ENCODE peak calls at places on chromosomes 5 and 9, in six cellular contexts. D is GM12891, I is sigmoid colon, G is suprapubic skin, Y is spleen, X is HCT116. E is an unnamed sample.

GRCh38 chr9:21758540-21758939 is 43.9 kb upstream of the MTAP start:
- DNase-seq in D (no peak), I (no peak), G (no peak), Y (no peak), X (no peak), E (no peak)

GRCh38 chr5:72955143-72955767 is 586 bp upstream of the FCHO2 start:
- DNase-seq in D (no peak), I (peak), G (no peak), Y (no peak), X (no peak), E (peak)

GRCh38 chr5:134427540-134428041 is 15.9 kb upstream of the CDKN2AIPNL start:
- DNase-seq in D (no peak), I (no peak), G (no peak), Y (peak), X (no peak), E (no peak)

GRCh38 chr9:131233556-131233955 is 42.8 kb downstream of the FAM78A start:
- DNase-seq in D (no peak), I (no peak), G (peak), Y (no peak), X (no peak), E (no peak)

GRCh38 chr9:93244510-93245436 is 60.8 kb downstream of the WNK2 start:
- DNase-seq in D (no peak), I (no peak), G (no peak), Y (no peak), X (no peak), E (no peak)

GRCh38 chr5:155082401-155082800 is 68.8 kb downstream of the KIF4B start:
- DNase-seq in D (no peak), I (no peak), G (no peak), Y (no peak), X (peak), E (no peak)

GRCh38 chr9:116352958-116353357 is 199.4 kb downstream of the PAPPA start:
- DNase-seq in D (no peak), I (no peak), G (no peak), Y (no peak), X (no peak), E (no peak)

GRCh38 chr5:163915481-163915961 is 410.1 kb downstream of the MAT2B start:
- DNase-seq in D (peak), I (no peak), G (no peak), Y (peak), X (no peak), E (no peak)

GRCh38 chr5:132807163-132807838 is 5.8 kb upstream of the SOWAHA start:
- DNase-seq in D (no peak), I (peak), G (peak), Y (peak), X (peak), E (no peak)

GRCh38 chr5:64788156-64788555 is 19.4 kb downstream of the CWC27 start:
- DNase-seq in D (no peak), I (no peak), G (no peak), Y (no peak), X (no peak), E (no peak)

GRCh38 chr5:73648490-73648889 is 22.5 kb downstream of the ARHGEF28 start:
- DNase-seq in D (no peak), I (no peak), G (no peak), Y (no peak), X (no peak), E (no peak)

GRCh38 chr5:124315746-124316415 is 430.6 kb downstream of the ZNF608 start:
- DNase-seq in D (no peak), I (no peak), G (no peak), Y (no peak), X (no peak), E (no peak)

GRCh38 chr5:16768184-16768583 is 151.4 kb upstream of the RETREG1 start:
- DNase-seq in D (no peak), I (no peak), G (no peak), Y (no peak), X (no peak), E (no peak)

GRCh38 chr5:1515921-1516571 is 7.7 kb downstream of the LPCAT1 start:
- DNase-seq in D (no peak), I (peak), G (peak), Y (peak), X (peak), E (no peak)

GRCh38 chr9:70610287-70610644 is 195.8 kb upstream of the KLF9 start:
- DNase-seq in D (no peak), I (no peak), G (no peak), Y (no peak), X (no peak), E (no peak)

GRCh38 chr9:132730054-132731033 is 60.1 kb downstream of the GTF3C4 start:
- DNase-seq in D (no peak), I (peak), G (no peak), Y (no peak), X (no peak), E (peak)

GRCh38 chr9:132732326-132732725 is 62.1 kb downstream of the GTF3C4 start:
- DNase-seq in D (no peak), I (no peak), G (no peak), Y (no peak), X (no peak), E (no peak)

GRCh38 chr9:132729235-132729890 is 59.1 kb downstream of the GTF3C4 start:
- DNase-seq in D (no peak), I (peak), G (no peak), Y (no peak), X (no peak), E (no peak)

GRCh38 chr9:132733133-132733815 is 63.0 kb downstream of the GTF3C4 start:
- DNase-seq in D (no peak), I (no peak), G (no peak), Y (no peak), X (no peak), E (no peak)

GRCh38 chr9:132731230-132731629 is 61.0 kb downstream of the GTF3C4 start:
- DNase-seq in D (no peak), I (no peak), G (no peak), Y (no peak), X (no peak), E (no peak)
- TF ChIP-seq POLR2A in D (no peak), I (no peak), G (no peak), Y (no peak), X (no peak), E (no peak)

DNA sequence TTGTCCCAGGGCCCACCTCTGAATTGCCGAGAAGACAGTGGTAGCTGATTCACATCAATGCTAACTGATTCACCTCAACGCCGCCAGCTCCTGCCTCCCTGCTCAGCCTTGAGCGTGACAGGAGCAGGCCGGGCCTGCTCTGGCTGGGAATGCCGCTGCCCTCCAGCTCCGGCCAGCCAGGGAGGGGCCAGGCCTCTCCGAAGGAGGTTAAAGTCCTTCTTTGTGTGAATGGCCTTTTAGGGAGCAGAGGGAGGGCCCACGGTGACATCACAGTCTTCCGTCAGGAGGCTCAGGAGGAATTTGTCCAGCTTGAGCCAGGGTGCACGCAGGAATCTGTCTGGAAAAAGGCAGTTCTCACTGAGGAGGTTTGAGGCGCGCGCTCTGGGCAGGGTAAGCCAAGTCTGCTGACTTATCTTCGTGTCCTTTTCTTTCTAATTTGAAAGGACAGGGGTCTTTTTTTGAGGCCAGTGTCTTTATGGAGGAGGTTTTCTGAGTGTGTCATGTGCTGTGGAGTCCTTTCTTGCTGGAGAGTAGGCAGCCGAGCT is 82.7 kb downstream of the C9orf152 start:
- DNase-seq in D (no peak), I (peak), G (peak), Y (peak), X (no peak), E (peak)
- TF ChIP-seq POLR2AphosphoS5 in D (no peak), I (peak), G (no peak), Y (peak), X (no peak), E (peak)

GRCh38 chr9:74496819-74497749 is at the start of gene RORB:
- DNase-seq in D (peak), I (peak), G (no peak), Y (peak), X (no peak), E (no peak)
- TF ChIP-seq POLR2A in D (no peak), I (no peak), G (no peak), Y (no peak), X (no peak), E (no peak)

GRCh38 chr9:123814526-123814925 is 115.4 kb downstream of the DENND1A start:
- DNase-seq in D (no peak), I (no peak), G (no peak), Y (no peak), X (no peak), E (no peak)

GRCh38 chr9:123820139-123820538 is 109.8 kb downstream of the DENND1A start:
- DNase-seq in D (no peak), I (no peak), G (no peak), Y (no peak), X (no peak), E (no peak)

GRCh38 chr9:123812984-123813383 is 116.9 kb downstream of the DENND1A start:
- DNase-seq in D (no peak), I (no peak), G (no peak), Y (no peak), X (no peak), E (no peak)

GRCh38 chr9:123816817-123817472 is 113.0 kb downstream of the DENND1A start:
- DNase-seq in D (no peak), I (no peak), G (no peak), Y (no peak), X (no peak), E (no peak)
- TF ChIP-seq POLR2AphosphoS5 in D (no peak), I (no peak), G (no peak), Y (no peak), X (no peak), E (no peak)

GRCh38 chr9:105711867-105712266 is 17.5 kb downstream of the TMEM38B start:
- DNase-seq in D (no peak), I (no peak), G (no peak), Y (no peak), X (no peak), E (no peak)
- TF ChIP-seq POLR2A in D (no peak), I (no peak), G (no peak), Y (no peak), X (no peak), E (no peak)

DNA sequence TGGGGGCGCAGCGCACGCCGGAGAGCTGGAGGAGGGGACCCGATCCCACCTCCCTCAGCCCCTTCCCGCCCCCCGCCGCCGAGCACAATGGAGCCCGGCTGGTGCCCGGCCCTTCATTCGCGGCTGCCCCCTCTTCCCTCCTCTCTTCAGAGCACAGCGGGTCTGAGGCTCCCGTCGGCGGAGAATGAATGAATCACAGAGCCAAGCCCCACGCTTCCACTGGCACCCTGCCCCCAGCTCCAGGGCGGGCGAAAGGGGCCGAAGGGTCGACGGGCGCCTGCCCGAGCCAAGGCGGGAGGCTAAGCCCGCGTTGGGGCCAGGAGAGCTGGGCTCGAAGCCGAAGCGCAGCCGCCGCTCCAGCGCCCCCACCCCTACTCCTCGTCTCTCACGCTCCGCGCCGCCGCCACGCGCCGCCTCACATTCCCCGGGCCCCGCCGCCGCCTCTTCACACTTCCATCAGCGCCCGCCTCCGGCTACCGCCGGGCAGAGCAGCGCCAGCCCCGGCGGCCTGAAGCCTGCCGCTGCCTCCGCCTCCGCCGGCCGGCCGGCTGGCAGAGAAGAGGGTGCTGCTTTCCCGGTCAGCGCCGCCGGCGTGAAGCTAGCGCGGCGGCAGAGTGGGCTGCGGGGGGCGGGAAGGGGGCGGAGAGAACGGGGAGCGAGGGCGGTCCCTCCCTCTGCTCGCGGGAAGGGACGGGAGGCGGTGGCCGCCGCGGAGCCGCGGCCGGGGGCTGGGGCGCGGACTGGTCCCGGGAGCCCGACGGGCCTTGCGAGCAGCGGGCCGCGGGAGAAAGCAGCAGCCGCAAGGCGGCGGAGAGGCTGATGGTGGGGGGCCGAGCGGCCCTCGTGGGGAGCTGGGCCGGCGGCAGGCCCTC is at the start of gene HOMER1:
- DNase-seq in D (peak), I (peak), G (peak), Y (peak), X (peak), E (peak)
- TF ChIP-seq POLR2AphosphoS5 in D (no peak), I (no peak), G (no peak), Y (no peak), X (no peak), E (no peak)

E was measured in breast epithelium.